ENCODE peak calls at places on chromosome 19, in seven cellular contexts. Y, I, S, A, U, O and Q are unnamed samples.
A peak's percentile ranks its signal among the peaks of the same experiment; 100 is the strongest.

GRCh38 chr19:3243851-3244700 is 19.6 kb downstream of the CELF5 start:
- DNase-seq in Y (peak; percentile 15), I (peak; percentile 69), S (peak; percentile 63), A (no peak), U (peak; percentile 49), O (no peak), Q (peak; percentile 55)

GRCh38 chr19:10102787-10103236 is 334 bp upstream of the ANGPTL6 start:
- DNase-seq in Y (no peak), I (no peak), S (peak; percentile 70), A (peak; percentile 88), U (no peak), O (peak; percentile 53), Q (no peak)

GRCh38 chr19:35932291-35932936 is 3.8 kb upstream of the LRFN3 start:
- DNase-seq in Y (no peak), I (no peak), S (no peak), A (no peak), U (no peak), O (no peak), Q (no peak)

GRCh38 chr19:43570174-43570791 is 5.0 kb downstream of the XRCC1 start:
- DNase-seq in Y (no peak), I (no peak), S (no peak), A (no peak), U (no peak), O (no peak), Q (no peak)

GRCh38 chr19:51441410-51442390 is 16.6 kb downstream of the SIGLEC8 start:
- DNase-seq in Y (no peak), I (no peak), S (peak; percentile 91), A (peak; percentile 91), U (peak; percentile 14), O (no peak), Q (no peak)

GRCh38 chr19:35483089-35483488 is 7.2 kb downstream of the KRTDAP start:
- DNase-seq in Y (no peak), I (no peak), S (no peak), A (no peak), U (no peak), O (no peak), Q (no peak)

GRCh38 chr19:11279505-11280236 is 16.3 kb upstream of the TSPAN16 start:
- DNase-seq in Y (no peak), I (no peak), S (peak; percentile 98), A (peak; percentile 86), U (no peak), O (no peak), Q (no peak)

GRCh38 chr19:13888281-13888680 is 11.3 kb downstream of the NANOS3 start:
- DNase-seq in Y (no peak), I (no peak), S (no peak), A (no peak), U (no peak), O (no peak), Q (no peak)

GRCh38 chr19:7970716-7971448 is 27.4 kb upstream of the TIMM44 start:
- DNase-seq in Y (peak; percentile 8), I (peak; percentile 85), S (peak; percentile 57), A (no peak), U (peak; percentile 37), O (peak; percentile 81), Q (peak; percentile 47)

GRCh38 chr19:35712910-35713845 is 4.6 kb upstream of the KMT2B start:
- DNase-seq in Y (no peak), I (peak; percentile 46), S (no peak), A (peak; percentile 82), U (no peak), O (no peak), Q (no peak)

GRCh38 chr19:17156947-17157302 is 58.2 kb upstream of the USE1 start:
- DNase-seq in Y (no peak), I (no peak), S (no peak), A (no peak), U (no peak), O (no peak), Q (no peak)

GRCh38 chr19:51078731-51079130 is 4.0 kb downstream of the KLK14 start:
- DNase-seq in Y (no peak), I (no peak), S (no peak), A (no peak), U (no peak), O (no peak), Q (no peak)

GRCh38 chr19:55777528-55777927 is 8.6 kb downstream of the RFPL4AL1 start:
- DNase-seq in Y (peak; percentile 2), I (peak; percentile 13), S (peak; percentile 9), A (no peak), U (no peak), O (peak; percentile 13), Q (no peak)

GRCh38 chr19:30684613-30685012 is 312.4 kb downstream of the ZNF536 start:
- DNase-seq in Y (no peak), I (no peak), S (no peak), A (no peak), U (no peak), O (no peak), Q (no peak)
- TF ChIP-seq MAX in Y (no peak), I (no peak), S (no peak), A (no peak), U (no peak), O (no peak), Q (no peak)

GRCh38 chr19:41354343-41354974 is 737 bp upstream of the TGFB1 start:
- DNase-seq in Y (no peak), I (no peak), S (no peak), A (no peak), U (no peak), O (no peak), Q (no peak)

GRCh38 chr19:41352279-41352608 is 1.5 kb downstream of the TGFB1 start:
- DNase-seq in Y (no peak), I (no peak), S (no peak), A (no peak), U (no peak), O (no peak), Q (no peak)

GRCh38 chr19:41355035-41355434 is 1.3 kb upstream of the TGFB1 start:
- DNase-seq in Y (no peak), I (no peak), S (no peak), A (no peak), U (no peak), O (no peak), Q (no peak)

GRCh38 chr19:41352609-41353465 is 885 bp downstream of the TGFB1 start:
- DNase-seq in Y (no peak), I (peak; percentile 75), S (peak; percentile 74), A (no peak), U (peak; percentile 78), O (peak; percentile 79), Q (peak; percentile 54)

GRCh38 chr19:41353466-41354342 is at the start of gene TGFB1:
- DNase-seq in Y (peak; percentile 63), I (peak; percentile 78), S (peak; percentile 88), A (peak; percentile 62), U (peak; percentile 92), O (peak; percentile 96), Q (peak; percentile 70)
- TF ChIP-seq MAX in Y (no peak), I (peak; percentile 6), S (no peak), A (no peak), U (peak; percentile 59), O (peak; percentile 13), Q (peak; percentile 72)

GRCh38 chr19:15331419-15332310 is 674 bp downstream of the BRD4 start:
- DNase-seq in Y (no peak), I (peak; percentile 48), S (peak; percentile 75), A (no peak), U (peak; percentile 60), O (peak; percentile 88), Q (no peak)

GRCh38 chr19:15330801-15331418 is 1.4 kb downstream of the BRD4 start:
- DNase-seq in Y (no peak), I (no peak), S (peak; percentile 50), A (no peak), U (peak; percentile 41), O (peak; percentile 42), Q (no peak)

GRCh38 chr19:15328312-15328711 is 4.0 kb downstream of the BRD4 start:
- DNase-seq in Y (no peak), I (no peak), S (no peak), A (no peak), U (no peak), O (no peak), Q (no peak)

GRCh38 chr19:15337202-15337601 is 4.9 kb upstream of the BRD4 start:
- DNase-seq in Y (no peak), I (no peak), S (no peak), A (no peak), U (no peak), O (no peak), Q (no peak)

DNA sequence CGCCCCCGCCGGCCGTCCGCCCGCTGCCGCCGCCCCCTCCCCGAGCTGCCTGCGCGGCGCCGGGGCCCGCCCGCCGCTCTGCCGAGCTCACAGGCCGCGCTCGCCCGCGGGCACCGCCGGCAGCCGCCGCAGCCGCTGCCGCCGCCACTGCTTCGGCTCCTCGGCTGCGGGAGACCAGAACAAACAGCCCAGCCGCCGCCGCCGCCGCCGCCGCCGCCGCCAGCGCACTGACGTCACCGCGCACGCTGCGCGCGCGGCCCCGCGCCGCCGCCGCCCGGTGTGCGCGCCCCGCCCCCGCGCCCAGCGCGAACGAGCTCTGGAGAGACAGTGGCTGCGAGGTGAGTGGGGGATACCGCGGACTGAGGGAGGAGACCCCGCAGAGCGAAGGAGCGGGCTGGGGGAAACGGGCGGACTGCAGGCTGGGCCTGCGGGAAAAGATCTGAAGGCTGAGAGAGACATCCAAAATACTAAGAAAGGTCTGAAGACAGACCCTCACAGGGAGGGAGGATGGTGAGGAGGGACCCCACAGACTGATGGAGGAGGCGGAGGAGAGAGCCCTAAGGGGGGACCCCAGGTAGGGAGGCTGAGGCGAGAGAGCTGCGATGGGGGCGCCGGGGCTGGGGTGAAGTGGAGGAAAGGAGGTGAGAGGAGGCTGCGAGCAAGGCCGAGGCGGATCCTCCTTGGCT is at the start of gene BRD4:
- DNase-seq in Y (no peak), I (peak; percentile 69), S (peak; percentile 68), A (no peak), U (peak; percentile 48), O (peak; percentile 95), Q (no peak)
- TF ChIP-seq MAX in Y (no peak), I (no peak), S (no peak), A (no peak), U (no peak), O (no peak), Q (no peak)

GRCh38 chr19:5951338-5951861 is 26.5 kb downstream of the RANBP3 start:
- DNase-seq in Y (no peak), I (peak; percentile 33), S (no peak), A (no peak), U (no peak), O (no peak), Q (no peak)

GRCh38 chr19:5948697-5949564 is 29.0 kb downstream of the RANBP3 start:
- DNase-seq in Y (no peak), I (no peak), S (no peak), A (no peak), U (no peak), O (no peak), Q (no peak)

GRCh38 chr19:5947435-5947834 is 30.5 kb downstream of the RANBP3 start:
- DNase-seq in Y (no peak), I (no peak), S (no peak), A (no peak), U (no peak), O (no peak), Q (no peak)

GRCh38 chr19:5950744-5951143 is 27.2 kb downstream of the RANBP3 start:
- DNase-seq in Y (no peak), I (no peak), S (no peak), A (no peak), U (no peak), O (no peak), Q (no peak)

GRCh38 chr19:5949792-5950305 is 28.1 kb downstream of the RANBP3 start:
- DNase-seq in Y (no peak), I (no peak), S (no peak), A (no peak), U (no peak), O (no peak), Q (no peak)
- TF ChIP-seq MAX in Y (no peak), I (no peak), S (no peak), A (no peak), U (no peak), O (no peak), Q (no peak)

GRCh38 chr19:5432687-5433086 is 22.5 kb upstream of the ZNRF4 start:
- DNase-seq in Y (no peak), I (no peak), S (no peak), A (no peak), U (no peak), O (no peak), Q (no peak)
- TF ChIP-seq MAX in Y (no peak), I (no peak), S (no peak), A (no peak), U (no peak), O (no peak), Q (no peak)